ENCODE peak calls at places on chromosomes 2 and 18, in five cellular contexts. G, R, M, A and E are unnamed samples.

GRCh38 chr2:180015951-180016709 is 9.0 kb upstream of the CWC22 start:
- DNase-seq in A (no peak), G (no peak), M (peak), R (no peak), E (no peak)

GRCh38 chr2:222569826-222570225 is 86.1 kb downstream of the FARSB start:
- DNase-seq in R (no peak), G (no peak), M (peak), A (no peak), E (no peak)

GRCh38 chr18:58596265-58596681 is 32.6 kb downstream of the ALPK2 start:
- DNase-seq in R (no peak), M (no peak), G (no peak), A (no peak), E (peak)

GRCh38 chr2:75317801-75318200 is 118.5 kb upstream of the TACR1 start:
- DNase-seq in M (no peak), A (no peak), G (no peak), R (no peak), E (no peak)

GRCh38 chr2:189142893-189143759 is 36.4 kb downstream of the COL5A2 start:
- DNase-seq in R (peak), G (no peak), M (no peak), A (peak), E (no peak)

GRCh38 chr18:23209031-23209430 is 73.7 kb downstream of the CABLES1 start:
- DNase-seq in R (no peak), A (no peak), G (no peak), M (no peak), E (no peak)

GRCh38 chr18:5295231-5295920 is at the start of gene ZBTB14:
- DNase-seq in M (peak), R (peak), A (peak), G (peak), E (peak)

GRCh38 chr2:165328272-165328671 is 89.1 kb downstream of the SCN2A start:
- DNase-seq in A (no peak), M (no peak), G (no peak), R (no peak), E (no peak)

GRCh38 chr2:127270663-127271062 is 23.3 kb downstream of the ERCC3 start:
- DNase-seq in G (no peak), A (no peak), R (no peak), M (no peak), E (no peak)

GRCh38 chr2:55014962-55015939 is 35.0 kb downstream of the RTN4 start:
- DNase-seq in R (no peak), G (no peak), M (peak), A (peak), E (peak)